ENCODE peak calls at places on chromosomes 1 and 21, in five cellular contexts. E, I, H, S and L are unnamed samples.

GRCh38 chr1:208252126-208252853 is 8.1 kb upstream of the PLXNA2 start:
- DNase-seq in E (no peak), I (peak), H (peak), S (peak), L (no peak)

GRCh38 chr1:7752512-7753417 is 18.3 kb upstream of the VAMP3 start:
- DNase-seq in E (no peak), I (peak), H (peak), S (peak), L (no peak)

GRCh38 chr1:80540605-80541004 is 1260.1 kb upstream of the ADGRL2 start:
- DNase-seq in E (no peak), I (no peak), H (no peak), S (no peak), L (no peak)

GRCh38 chr21:26130249-26130896 is 40.2 kb downstream of the APP start:
- DNase-seq in E (no peak), I (no peak), H (no peak), S (no peak), L (no peak)

GRCh38 chr1:110426854-110427253 is 19.4 kb upstream of the LAMTOR5 start:
- DNase-seq in E (no peak), I (no peak), H (no peak), S (no peak), L (no peak)

GRCh38 chr1:153393926-153394325 is 3.1 kb upstream of the S100A8 start:
- DNase-seq in E (no peak), I (no peak), H (peak), S (no peak), L (no peak)

GRCh38 chr1:48469616-48470500 is 2.1 kb downstream of the SPATA6 start:
- DNase-seq in E (no peak), I (no peak), H (no peak), S (no peak), L (no peak)

GRCh38 chr1:15703562-15703961 is 19.4 kb downstream of the PLEKHM2 start:
- DNase-seq in E (no peak), I (no peak), H (no peak), S (no peak), L (no peak)

GRCh38 chr1:55848906-55849305 is 633.7 kb upstream of the USP24 start:
- DNase-seq in E (no peak), I (no peak), H (no peak), S (no peak), L (no peak)

GRCh38 chr1:185464788-185465187 is 147.7 kb upstream of the IVNS1ABP start:
- DNase-seq in E (no peak), I (no peak), H (no peak), S (no peak), L (no peak)

GRCh38 chr1:230708631-230709580 is 5.0 kb downstream of the AGT start:
- DNase-seq in E (no peak), I (peak), H (no peak), S (peak), L (no peak)

GRCh38 chr1:84959294-84959693 is 37.6 kb downstream of the MCOLN2 start:
- DNase-seq in E (no peak), I (no peak), H (no peak), S (no peak), L (no peak)

GRCh38 chr1:77536813-77537212 is 145.6 kb downstream of the ZZZ3 start:
- DNase-seq in E (no peak), I (no peak), H (no peak), S (no peak), L (no peak)

GRCh38 chr1:174222166-174222949 is 63.0 kb downstream of the RABGAP1L start:
- DNase-seq in E (no peak), I (no peak), H (no peak), S (no peak), L (no peak)

GRCh38 chr1:100795646-100795985 is 76.1 kb downstream of the VCAM1 start:
- DNase-seq in E (no peak), I (no peak), H (no peak), S (no peak), L (no peak)

DNA sequence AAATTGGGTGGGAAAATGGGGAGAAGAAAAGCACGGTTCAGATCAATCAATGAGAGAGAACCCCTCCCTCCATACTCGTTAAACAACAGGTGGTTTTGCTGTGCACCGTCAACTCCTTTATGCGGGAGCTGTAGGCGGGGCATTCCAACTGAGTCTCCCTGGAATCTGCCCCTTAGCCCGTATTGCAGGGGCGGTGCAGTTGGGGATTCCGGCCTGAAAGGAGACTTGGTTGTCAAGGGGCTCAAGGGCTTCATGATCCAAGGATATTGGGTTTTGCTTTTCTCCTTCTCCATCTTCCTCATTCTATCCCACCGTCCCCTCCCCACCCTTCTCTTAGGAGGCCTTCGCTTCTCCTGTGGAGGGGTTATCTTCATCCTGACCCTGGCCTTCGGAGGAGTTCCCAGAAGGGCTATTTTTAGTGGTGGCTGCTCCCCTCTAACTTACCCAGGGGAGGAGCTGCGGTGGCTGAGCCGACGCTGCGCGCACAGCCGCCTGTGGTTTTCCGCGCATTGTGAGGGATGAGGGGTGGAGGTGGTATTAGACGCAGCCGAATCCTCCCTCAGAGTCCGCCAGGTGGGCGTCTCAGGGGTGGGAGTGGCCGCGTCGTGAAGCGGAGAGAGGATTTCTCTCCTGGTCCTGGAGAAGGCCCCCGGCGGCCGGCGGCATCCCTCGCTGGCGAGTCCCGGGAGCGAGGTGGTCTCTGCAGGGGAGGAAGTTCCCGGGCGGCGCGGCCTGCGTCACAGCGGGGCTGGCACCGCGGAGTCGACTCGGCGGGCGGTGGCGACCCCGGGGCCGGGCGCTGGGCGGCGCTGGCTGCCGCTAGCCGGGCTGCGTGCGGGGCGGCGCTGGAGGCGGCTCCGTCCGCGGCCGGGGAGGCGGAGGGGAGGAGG is 462 bp upstream of the LRRC8C start:
- DNase-seq in E (peak), I (peak), H (peak), S (peak), L (peak)
- TF ChIP-seq POLR2AphosphoS5 in E (no peak), I (no peak), H (no peak), S (no peak), L (no peak)

GRCh38 chr1:151991663-151992344 is 1.9 kb downstream of the S100A10 start:
- DNase-seq in E (no peak), I (no peak), H (no peak), S (no peak), L (no peak)

GRCh38 chr1:151993734-151994496 is at the start of gene S100A10:
- DNase-seq in E (peak), I (peak), H (peak), S (peak), L (no peak)

GRCh38 chr1:151990856-151991198 is 2.8 kb downstream of the S100A10 start:
- DNase-seq in E (no peak), I (no peak), H (no peak), S (peak), L (no peak)

GRCh38 chr1:151993084-151993733 is 450 bp downstream of the S100A10 start:
- DNase-seq in E (peak), I (peak), H (peak), S (no peak), L (peak)

GRCh38 chr1:151992345-151993083 is 1.1 kb downstream of the S100A10 start:
- DNase-seq in E (no peak), I (peak), H (peak), S (peak), L (no peak)
- TF ChIP-seq POLR2A in E (no peak), I (no peak), H (no peak), S (no peak), L (no peak)

GRCh38 chr1:204259196-204259595 is 45.4 kb upstream of the GOLT1A start:
- DNase-seq in E (no peak), I (no peak), H (no peak), S (no peak), L (no peak)
- TF ChIP-seq TAF1 in E (no peak), I (no peak), H (no peak), S (no peak), L (no peak)

GRCh38 chr1:64933296-64934070 is 32.9 kb downstream of the JAK1 start:
- DNase-seq in E (no peak), I (no peak), H (no peak), S (no peak), L (no peak)
- TF ChIP-seq POLR2AphosphoS5 in E (no peak), I (no peak), H (no peak), S (no peak), L (no peak)

DNA sequence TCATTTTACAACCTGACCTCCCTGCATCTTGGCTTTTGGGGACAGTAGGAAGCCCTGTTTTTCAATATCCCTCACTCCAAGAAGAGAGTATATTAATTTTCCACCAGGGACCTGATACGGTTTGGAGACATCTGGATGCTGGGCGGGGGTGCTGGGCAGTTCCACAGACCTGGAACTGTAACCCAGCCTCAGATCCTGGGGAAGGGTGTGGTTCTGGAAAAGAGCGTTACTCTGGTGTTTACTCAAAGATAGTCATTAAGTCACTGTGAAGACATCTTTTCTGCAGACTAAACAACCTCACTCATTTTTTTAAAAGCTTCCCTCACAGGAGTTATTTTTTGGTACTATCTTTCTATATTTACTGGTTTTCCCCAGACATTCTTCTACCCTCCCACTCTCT is 189.8 kb downstream of the CLIC6 start:
- DNase-seq in E (no peak), I (no peak), H (no peak), S (no peak), L (no peak)
- TF ChIP-seq POLR2A in E (no peak), I (no peak), H (no peak), S (no peak), L (no peak)

DNA sequence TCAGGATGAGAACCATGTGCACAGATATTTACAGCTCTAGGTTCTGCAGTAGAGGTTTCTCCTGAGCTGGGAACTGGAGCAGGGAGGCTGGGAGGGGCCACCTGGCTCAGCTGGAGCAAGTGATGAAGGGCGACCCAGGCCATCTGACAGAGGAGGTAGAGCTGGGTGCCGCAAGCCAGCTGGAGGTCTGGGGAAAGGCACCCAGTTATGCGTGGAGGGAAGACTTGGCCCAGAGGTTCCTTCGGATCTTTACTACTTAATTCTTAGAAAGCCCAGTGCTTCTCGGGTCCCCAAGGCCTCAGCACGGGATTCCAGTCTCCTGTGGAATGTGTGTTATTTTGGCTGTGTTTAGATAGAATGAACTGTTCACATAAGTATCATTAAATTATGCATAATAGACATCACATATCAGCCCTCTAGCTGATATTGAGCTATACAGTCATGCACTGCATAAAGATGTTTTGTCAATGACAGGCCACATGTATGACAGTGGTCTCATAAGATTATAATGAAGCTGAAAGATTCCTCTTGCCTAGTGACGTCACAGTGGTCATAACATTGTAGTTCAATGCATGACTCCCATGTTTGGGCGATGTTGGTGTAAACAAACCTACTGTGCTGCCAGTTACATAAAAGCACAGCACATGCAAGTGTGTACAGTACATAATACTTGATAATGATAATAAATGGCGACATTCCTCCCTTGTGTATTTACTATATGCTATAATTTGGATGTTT is 245.1 kb downstream of the RHOU start:
- DNase-seq in E (no peak), I (no peak), H (no peak), S (no peak), L (no peak)
- TF ChIP-seq TAF1 in E (no peak), I (no peak), H (no peak), S (no peak), L (no peak)

GRCh38 chr1:183023146-183023600 is at the start of gene LAMC1:
- DNase-seq in E (peak), I (peak), H (peak), S (peak), L (peak)
- TF ChIP-seq POLR2AphosphoS5 in E (no peak), I (no peak), H (no peak), S (no peak), L (no peak)

DNA sequence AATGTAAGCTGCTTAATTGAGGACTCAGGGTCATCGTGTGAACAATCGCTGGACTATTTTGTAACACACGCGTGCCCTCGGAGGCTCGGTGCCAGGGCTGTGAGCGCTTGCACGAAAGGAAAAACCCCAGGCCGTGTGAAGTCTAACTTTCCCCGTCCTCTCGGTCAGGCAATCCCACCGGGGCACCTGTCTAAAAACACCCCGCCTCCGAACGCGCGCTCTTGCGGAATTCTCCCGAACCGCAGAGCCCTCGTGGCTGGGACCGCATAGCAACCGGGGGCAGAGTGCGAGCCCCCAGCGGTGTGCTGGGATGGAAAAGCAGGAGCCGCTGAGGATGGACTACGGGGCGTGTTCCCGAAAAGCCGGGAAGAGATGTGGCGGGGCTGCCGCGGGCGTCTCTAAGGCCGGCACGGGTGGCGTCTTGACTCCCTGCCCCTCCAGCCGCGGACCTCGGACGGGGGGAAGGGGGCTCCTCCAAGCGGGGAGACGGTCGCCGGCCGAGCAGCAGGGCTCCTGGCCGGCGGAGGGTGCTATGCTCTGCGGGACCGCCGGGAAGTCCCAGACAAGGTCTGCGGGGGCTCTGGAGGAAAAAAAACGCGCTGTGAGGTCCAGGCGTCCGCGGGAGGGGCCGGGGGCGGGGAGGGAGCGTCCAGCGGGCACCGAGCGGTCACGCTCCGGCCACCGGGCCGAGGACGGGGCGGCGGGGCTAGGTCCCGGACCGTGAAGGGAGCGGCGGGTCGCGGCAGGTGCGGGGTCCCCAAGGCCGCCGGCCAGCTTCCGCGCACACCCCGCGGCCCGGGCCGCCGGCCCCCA is 936 bp downstream of the ZBTB21 start:
- DNase-seq in E (no peak), I (no peak), H (peak), S (peak), L (no peak)
- TF ChIP-seq POLR2A in E (peak), I (no peak), H (no peak), S (no peak), L (no peak)